ENCODE peak calls at places on chromosomes 11 and 22, in four cellular contexts. E, A, G and M are unnamed samples.

GRCh38 chr11:14446701-14447169 is 52.9 kb downstream of the COPB1 start:
- DNase-seq in A (no peak), G (peak), E (peak), M (peak)

GRCh38 chr22:31102441-31103081 is 4.8 kb downstream of the SELENOM start:
- DNase-seq in G (peak), A (no peak), E (no peak), M (peak)

GRCh38 chr22:20027966-20028854 is 7.3 kb downstream of the TANGO2 start:
- DNase-seq in G (no peak), E (no peak), A (no peak), M (no peak)

GRCh38 chr22:39325392-39325932 is 6.0 kb upstream of the RPL3 start:
- DNase-seq in E (no peak), A (no peak), G (no peak), M (no peak)

GRCh38 chr11:62611705-62612365 is 740 bp downstream of the EML3 start:
- DNase-seq in G (peak), E (no peak), A (peak), M (peak)

GRCh38 chr11:64536396-64536935 is 54.6 kb upstream of the SLC22A12 start:
- DNase-seq in A (no peak), G (peak), E (no peak), M (peak)

GRCh38 chr22:24157783-24158170 is 23.5 kb upstream of the SUSD2 start:
- DNase-seq in E (no peak), A (peak), G (no peak), M (no peak)

GRCh38 chr11:72573380-72573949 is 100.8 kb downstream of the PDE2A start:
- DNase-seq in G (peak), A (no peak), E (no peak), M (peak)

GRCh38 chr22:17241571-17242310 is 22.5 kb upstream of the ADA2 start:
- DNase-seq in A (no peak), E (no peak), G (no peak), M (no peak)

GRCh38 chr22:31753005-31753633 is 700 bp upstream of the DEPDC5 start:
- DNase-seq in A (peak), E (no peak), G (peak), M (no peak)

GRCh38 chr11:103368151-103368550 is 258.9 kb downstream of the DYNC2H1 start:
- DNase-seq in E (no peak), A (no peak), G (no peak), M (no peak)

GRCh38 chr11:20443596-20443995 is 56.1 kb downstream of the PRMT3 start:
- DNase-seq in E (no peak), G (peak), A (no peak), M (peak)